ENCODE peak calls at places on chromosomes 4 and X, in seven cellular contexts. One of them, this sample, is unnamed.
A peak's percentile ranks its signal among the peaks of the same experiment; 100 is the strongest.

GRCh38 chr4:48944659-48945290 is 38.2 kb upstream of the OCIAD2 start:
- DNase-seq in upper lobe of left lung: no peak
- DNase-seq in uterus: no peak
- DNase-seq in fibroblast of mammary gland: no peak
- DNase-seq in body of pancreas: peak; percentile 15
- DNase-seq in heart left ventricle: no peak
- DNase-seq in AG09309: no peak
- DNase-seq in this sample: no peak

GRCh38 chrX:47245156-47245555 is 12.3 kb downstream of the USP11 start:
- DNase-seq in upper lobe of left lung: no peak
- DNase-seq in uterus: no peak
- DNase-seq in fibroblast of mammary gland: no peak
- DNase-seq in body of pancreas: no peak
- DNase-seq in heart left ventricle: no peak
- DNase-seq in AG09309: no peak
- DNase-seq in this sample: no peak

GRCh38 chr4:6610856-6611430 is 29.5 kb upstream of the MRFAP1 start:
- DNase-seq in upper lobe of left lung: no peak
- DNase-seq in uterus: no peak
- DNase-seq in fibroblast of mammary gland: no peak
- DNase-seq in body of pancreas: no peak
- DNase-seq in heart left ventricle: no peak
- DNase-seq in AG09309: no peak
- DNase-seq in this sample: no peak

GRCh38 chr4:101306225-101306624 is 41.1 kb downstream of the PPP3CA start:
- DNase-seq in upper lobe of left lung: peak; percentile 83
- DNase-seq in uterus: no peak
- DNase-seq in fibroblast of mammary gland: no peak
- DNase-seq in body of pancreas: no peak
- DNase-seq in heart left ventricle: no peak
- DNase-seq in AG09309: no peak
- DNase-seq in this sample: no peak

GRCh38 chr4:125681240-125681639 is 366.5 kb downstream of the FAT4 start:
- DNase-seq in upper lobe of left lung: no peak
- DNase-seq in uterus: no peak
- DNase-seq in fibroblast of mammary gland: no peak
- DNase-seq in body of pancreas: no peak
- DNase-seq in heart left ventricle: no peak
- DNase-seq in AG09309: no peak
- DNase-seq in this sample: no peak

GRCh38 chr4:113444386-113444785 is 317.2 kb downstream of the CAMK2D start:
- DNase-seq in upper lobe of left lung: no peak
- DNase-seq in uterus: no peak
- DNase-seq in fibroblast of mammary gland: peak; percentile 74
- DNase-seq in body of pancreas: no peak
- DNase-seq in heart left ventricle: no peak
- DNase-seq in AG09309: no peak
- DNase-seq in this sample: no peak

GRCh38 chrX:47620303-47620685 is 637 bp upstream of the SYN1 start:
- DNase-seq in upper lobe of left lung: no peak
- DNase-seq in uterus: no peak
- DNase-seq in fibroblast of mammary gland: no peak
- DNase-seq in body of pancreas: no peak
- DNase-seq in heart left ventricle: no peak
- DNase-seq in AG09309: no peak
- DNase-seq in this sample: no peak

GRCh38 chr4:150119492-150119891 is 41.2 kb downstream of the DCLK2 start:
- DNase-seq in upper lobe of left lung: no peak
- DNase-seq in uterus: no peak
- DNase-seq in fibroblast of mammary gland: peak; percentile 45
- DNase-seq in body of pancreas: no peak
- DNase-seq in heart left ventricle: no peak
- DNase-seq in AG09309: no peak
- DNase-seq in this sample: no peak

GRCh38 chr4:61202100-61202637 is 2.0 kb downstream of the ADGRL3 start:
- DNase-seq in upper lobe of left lung: no peak
- DNase-seq in uterus: no peak
- DNase-seq in fibroblast of mammary gland: no peak
- DNase-seq in body of pancreas: no peak
- DNase-seq in heart left ventricle: no peak
- DNase-seq in AG09309: no peak
- DNase-seq in this sample: no peak

GRCh38 chrX:13473666-13474516 is 95.5 kb upstream of the EGFL6 start:
- DNase-seq in upper lobe of left lung: no peak
- DNase-seq in uterus: no peak
- DNase-seq in fibroblast of mammary gland: peak; percentile 63
- DNase-seq in body of pancreas: no peak
- DNase-seq in heart left ventricle: no peak
- DNase-seq in AG09309: no peak
- DNase-seq in this sample: no peak

GRCh38 chr4:64713256-64713840 is 304.1 kb upstream of the TECRL start:
- DNase-seq in upper lobe of left lung: no peak
- DNase-seq in uterus: no peak
- DNase-seq in fibroblast of mammary gland: peak; percentile 30
- DNase-seq in body of pancreas: no peak
- DNase-seq in heart left ventricle: no peak
- DNase-seq in AG09309: peak; percentile 2
- DNase-seq in this sample: peak; percentile 5

GRCh38 chr4:38565271-38566199 is 98.5 kb upstream of the KLF3 start:
- DNase-seq in upper lobe of left lung: peak; percentile 30
- DNase-seq in uterus: no peak
- DNase-seq in fibroblast of mammary gland: peak; percentile 36
- DNase-seq in body of pancreas: peak; percentile 15
- DNase-seq in heart left ventricle: peak; percentile 25
- DNase-seq in AG09309: no peak
- DNase-seq in this sample: no peak

GRCh38 chr4:138869631-138870030 is 145.9 kb upstream of the NOCT start:
- DNase-seq in upper lobe of left lung: no peak
- DNase-seq in uterus: no peak
- DNase-seq in fibroblast of mammary gland: no peak
- DNase-seq in body of pancreas: no peak
- DNase-seq in heart left ventricle: peak; percentile 22
- DNase-seq in AG09309: no peak
- DNase-seq in this sample: no peak

GRCh38 chr4:8188743-8189550 is 10.1 kb upstream of the SH3TC1 start:
- DNase-seq in upper lobe of left lung: peak; percentile 87
- DNase-seq in uterus: no peak
- DNase-seq in fibroblast of mammary gland: no peak
- DNase-seq in body of pancreas: peak; percentile 56
- DNase-seq in heart left ventricle: peak; percentile 85
- DNase-seq in AG09309: no peak
- DNase-seq in this sample: peak; percentile 38

GRCh38 chr4:151541438-151542071 is 132.6 kb downstream of the FHIP1A start:
- DNase-seq in upper lobe of left lung: no peak
- DNase-seq in uterus: peak; percentile 71
- DNase-seq in fibroblast of mammary gland: peak; percentile 98
- DNase-seq in body of pancreas: no peak
- DNase-seq in heart left ventricle: no peak
- DNase-seq in AG09309: peak; percentile 49
- DNase-seq in this sample: peak; percentile 100

GRCh38 chrX:153526040-153526439 is 8.6 kb downstream of the ATP2B3 start:
- DNase-seq in upper lobe of left lung: no peak
- DNase-seq in uterus: no peak
- DNase-seq in fibroblast of mammary gland: no peak
- DNase-seq in body of pancreas: no peak
- DNase-seq in heart left ventricle: no peak
- DNase-seq in AG09309: no peak
- DNase-seq in this sample: no peak

GRCh38 chrX:40576291-40576690 is 4.5 kb upstream of the ATP6AP2 start:
- DNase-seq in upper lobe of left lung: no peak
- DNase-seq in uterus: no peak
- DNase-seq in fibroblast of mammary gland: no peak
- DNase-seq in body of pancreas: no peak
- DNase-seq in heart left ventricle: no peak
- DNase-seq in AG09309: no peak
- DNase-seq in this sample: no peak

GRCh38 chr4:2818351-2818939 is 25.2 kb upstream of the ADD1 start:
- DNase-seq in upper lobe of left lung: no peak
- DNase-seq in uterus: no peak
- DNase-seq in fibroblast of mammary gland: no peak
- DNase-seq in body of pancreas: no peak
- DNase-seq in heart left ventricle: no peak
- DNase-seq in AG09309: no peak
- DNase-seq in this sample: no peak

GRCh38 chr4:76993787-76994641 is 44.5 kb downstream of the SEPTIN11 start:
- DNase-seq in upper lobe of left lung: no peak
- DNase-seq in uterus: no peak
- DNase-seq in fibroblast of mammary gland: no peak
- DNase-seq in body of pancreas: no peak
- DNase-seq in heart left ventricle: no peak
- DNase-seq in AG09309: no peak
- DNase-seq in this sample: no peak

GRCh38 chrX:13702390-13702789 is 13.5 kb downstream of the RAB9A start:
- DNase-seq in upper lobe of left lung: no peak
- DNase-seq in uterus: no peak
- DNase-seq in fibroblast of mammary gland: no peak
- DNase-seq in body of pancreas: no peak
- DNase-seq in heart left ventricle: no peak
- DNase-seq in AG09309: no peak
- DNase-seq in this sample: no peak

GRCh38 chrX:78456909-78457308 is 129.5 kb upstream of the CYSLTR1 start:
- DNase-seq in upper lobe of left lung: no peak
- DNase-seq in uterus: no peak
- DNase-seq in fibroblast of mammary gland: no peak
- DNase-seq in body of pancreas: no peak
- DNase-seq in heart left ventricle: no peak
- DNase-seq in AG09309: no peak
- DNase-seq in this sample: no peak

GRCh38 chr4:147287588-147287890 is 193.4 kb upstream of the EDNRA start:
- DNase-seq in upper lobe of left lung: no peak
- DNase-seq in uterus: no peak
- DNase-seq in fibroblast of mammary gland: no peak
- DNase-seq in body of pancreas: no peak
- DNase-seq in heart left ventricle: no peak
- DNase-seq in AG09309: no peak
- DNase-seq in this sample: no peak

GRCh38 chrX:107628662-107629532 is 587 bp downstream of the PRPS1 start:
- DNase-seq in upper lobe of left lung: peak; percentile 41
- DNase-seq in uterus: peak; percentile 28
- DNase-seq in fibroblast of mammary gland: peak; percentile 24
- DNase-seq in body of pancreas: peak; percentile 22
- DNase-seq in heart left ventricle: peak; percentile 15
- DNase-seq in AG09309: no peak
- DNase-seq in this sample: no peak

GRCh38 chr4:118826723-118827444 is 9.0 kb downstream of the SEC24D start:
- DNase-seq in upper lobe of left lung: no peak
- DNase-seq in uterus: no peak
- DNase-seq in fibroblast of mammary gland: no peak
- DNase-seq in body of pancreas: peak; percentile 38
- DNase-seq in heart left ventricle: no peak
- DNase-seq in AG09309: no peak
- DNase-seq in this sample: no peak

GRCh38 chr4:145681956-145682355 is 2.0 kb downstream of the C4orf51 start:
- DNase-seq in upper lobe of left lung: no peak
- DNase-seq in uterus: no peak
- DNase-seq in fibroblast of mammary gland: peak; percentile 60
- DNase-seq in body of pancreas: no peak
- DNase-seq in heart left ventricle: no peak
- DNase-seq in AG09309: no peak
- DNase-seq in this sample: no peak

GRCh38 chr4:106366026-106366425 is 2.6 kb downstream of the GIMD1 start:
- DNase-seq in upper lobe of left lung: no peak
- DNase-seq in uterus: no peak
- DNase-seq in fibroblast of mammary gland: peak; percentile 14
- DNase-seq in body of pancreas: no peak
- DNase-seq in heart left ventricle: no peak
- DNase-seq in AG09309: no peak
- DNase-seq in this sample: no peak
- H3K4me3 ChIP-seq in upper lobe of left lung: no peak overlapping the region
- H3K4me3 ChIP-seq in uterus: no peak overlapping the region
- H3K4me3 ChIP-seq in fibroblast of mammary gland: no peak overlapping the region
- H3K4me3 ChIP-seq in body of pancreas: no peak overlapping the region
- H3K4me3 ChIP-seq in heart left ventricle: no peak overlapping the region
- H3K4me3 ChIP-seq in AG09309: no peak overlapping the region
- H3K4me3 ChIP-seq in this sample: no peak overlapping the region

DNA sequence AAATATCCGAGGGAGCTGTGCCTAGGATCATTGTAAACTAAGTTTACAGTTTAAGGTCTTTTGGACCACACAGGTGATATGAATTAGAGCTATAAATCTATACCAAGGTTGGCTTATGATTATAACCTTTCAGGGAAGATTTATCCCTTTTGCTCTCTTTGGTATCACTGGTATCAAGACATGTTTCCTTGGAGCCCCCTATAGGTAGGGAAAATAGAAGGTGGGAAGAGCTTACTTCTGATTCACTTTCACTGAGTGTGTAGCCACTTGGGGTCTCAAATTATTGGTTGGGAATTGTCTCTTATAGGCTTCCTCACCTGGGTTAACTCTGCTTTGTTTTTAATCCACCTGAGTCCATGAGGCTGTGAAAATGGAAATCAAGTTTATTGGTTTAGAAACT is 262.1 kb upstream of the NR3C2 start:
- DNase-seq in upper lobe of left lung: no peak
- DNase-seq in uterus: no peak
- DNase-seq in fibroblast of mammary gland: no peak
- DNase-seq in body of pancreas: no peak
- DNase-seq in heart left ventricle: no peak
- DNase-seq in AG09309: no peak
- DNase-seq in this sample: no peak
- TF ChIP-seq CTCF in upper lobe of left lung: no peak
- TF ChIP-seq CTCF in uterus: no peak
- TF ChIP-seq CTCF in fibroblast of mammary gland: peak; percentile 1
- TF ChIP-seq CTCF in body of pancreas: no peak
- TF ChIP-seq CTCF in heart left ventricle: no peak
- TF ChIP-seq CTCF in AG09309: no peak
- TF ChIP-seq CTCF in this sample: peak; percentile 13

GRCh38 chrX:140439455-140439854 is 65.4 kb downstream of the SOX3 start:
- DNase-seq in upper lobe of left lung: peak; percentile 25
- DNase-seq in uterus: no peak
- DNase-seq in fibroblast of mammary gland: no peak
- DNase-seq in body of pancreas: peak; percentile 10
- DNase-seq in heart left ventricle: no peak
- DNase-seq in AG09309: no peak
- DNase-seq in this sample: no peak
- H3K4me3 ChIP-seq in upper lobe of left lung: peak overlapping the region; percentile 24
- H3K4me3 ChIP-seq in uterus: no peak overlapping the region
- H3K4me3 ChIP-seq in fibroblast of mammary gland: no peak overlapping the region
- H3K4me3 ChIP-seq in body of pancreas: no peak overlapping the region
- H3K4me3 ChIP-seq in heart left ventricle: peak overlapping the region; percentile 9
- H3K4me3 ChIP-seq in AG09309: no peak overlapping the region
- H3K4me3 ChIP-seq in this sample: peak overlapping the region; percentile 20

GRCh38 chrX:135572436-135572835 is 52.0 kb downstream of the INTS6L start:
- DNase-seq in upper lobe of left lung: no peak
- DNase-seq in uterus: no peak
- DNase-seq in fibroblast of mammary gland: peak; percentile 3
- DNase-seq in body of pancreas: no peak
- DNase-seq in heart left ventricle: no peak
- DNase-seq in AG09309: no peak
- DNase-seq in this sample: no peak
- TF ChIP-seq CTCF in upper lobe of left lung: no peak
- TF ChIP-seq CTCF in uterus: peak; percentile 15
- TF ChIP-seq CTCF in fibroblast of mammary gland: peak; percentile 49
- TF ChIP-seq CTCF in body of pancreas: peak; percentile 22
- TF ChIP-seq CTCF in heart left ventricle: peak; percentile 49
- TF ChIP-seq CTCF in AG09309: peak; percentile 43
- TF ChIP-seq CTCF in this sample: peak; percentile 45

This sample was measured in retinal pigment epithelial cell.